ENCODE peak calls at places on chromosomes 4 and X, in four cellular contexts. One of them, this sample, is unnamed.

GRCh38 chr4:128711361-128711760 is 98.1 kb upstream of the JADE1 start:
- DNase-seq in stomach: no peak
- DNase-seq in K562: no peak
- DNase-seq in spleen: no peak
- DNase-seq in this sample: no peak

GRCh38 chr4:71184195-71184781 is 154.5 kb upstream of the SLC4A4 start:
- DNase-seq in stomach: peak; percentile 65
- DNase-seq in K562: peak; percentile 36
- DNase-seq in spleen: no peak
- DNase-seq in this sample: no peak

GRCh38 chrX:13659057-13659456 is 6.1 kb downstream of the TCEANC start:
- DNase-seq in stomach: no peak
- DNase-seq in K562: no peak
- DNase-seq in spleen: no peak
- DNase-seq in this sample: no peak

GRCh38 chrX:136907626-136908025 is 27.1 kb upstream of the RBMX start:
- DNase-seq in stomach: no peak
- DNase-seq in K562: no peak
- DNase-seq in spleen: no peak
- DNase-seq in this sample: no peak

GRCh38 chr4:48602763-48603162 is 112.7 kb downstream of the ZAR1 start:
- DNase-seq in stomach: no peak
- DNase-seq in K562: no peak
- DNase-seq in spleen: no peak
- DNase-seq in this sample: no peak

GRCh38 chrX:100363926-100364325 is 46.1 kb downstream of the PCDH19 start:
- DNase-seq in stomach: no peak
- DNase-seq in K562: no peak
- DNase-seq in spleen: no peak
- DNase-seq in this sample: no peak

GRCh38 chrX:17535229-17535628 is 160.2 kb downstream of the NHS start:
- DNase-seq in stomach: peak; percentile 28
- DNase-seq in K562: peak; percentile 43
- DNase-seq in spleen: no peak
- DNase-seq in this sample: no peak

GRCh38 chr4:24642941-24643628 is 58.7 kb upstream of the DHX15 start:
- DNase-seq in stomach: no peak
- DNase-seq in K562: no peak
- DNase-seq in spleen: no peak
- DNase-seq in this sample: peak; percentile 77

GRCh38 chrX:152817082-152817744 is 13.3 kb downstream of the CETN2 start:
- DNase-seq in stomach: no peak
- DNase-seq in K562: peak; percentile 55
- DNase-seq in spleen: no peak
- DNase-seq in this sample: no peak

GRCh38 chr4:38565271-38566199 is 98.5 kb upstream of the KLF3 start:
- DNase-seq in stomach: peak; percentile 47
- DNase-seq in K562: no peak
- DNase-seq in spleen: no peak
- DNase-seq in this sample: no peak

GRCh38 chr4:62003695-62004094 is 803.6 kb downstream of the ADGRL3 start:
- DNase-seq in stomach: no peak
- DNase-seq in K562: no peak
- DNase-seq in spleen: no peak
- DNase-seq in this sample: no peak

GRCh38 chr4:143763587-143763986 is 63.1 kb upstream of the FREM3 start:
- DNase-seq in stomach: no peak
- DNase-seq in K562: no peak
- DNase-seq in spleen: no peak
- DNase-seq in this sample: no peak

GRCh38 chr4:175998782-175999181 is 66.9 kb upstream of the WDR17 start:
- DNase-seq in stomach: no peak
- DNase-seq in K562: no peak
- DNase-seq in spleen: no peak
- DNase-seq in this sample: no peak

GRCh38 chr4:114729339-114729738 is 130.7 kb downstream of the UGT8 start:
- DNase-seq in stomach: no peak
- DNase-seq in K562: no peak
- DNase-seq in spleen: no peak
- DNase-seq in this sample: no peak

GRCh38 chrX:40281341-40282005 is 183.7 kb upstream of the BCOR start:
- DNase-seq in stomach: no peak
- DNase-seq in K562: no peak
- DNase-seq in spleen: peak; percentile 19
- DNase-seq in this sample: no peak

GRCh38 chr4:143667461-143667860 is 33.0 kb downstream of the FREM3 start:
- DNase-seq in stomach: peak; percentile 39
- DNase-seq in K562: no peak
- DNase-seq in spleen: no peak
- DNase-seq in this sample: no peak

GRCh38 chr4:40395908-40396806 is 61.0 kb downstream of the CHRNA9 start:
- DNase-seq in stomach: peak; percentile 94
- DNase-seq in K562: no peak
- DNase-seq in spleen: no peak
- DNase-seq in this sample: no peak

GRCh38 chr4:845836-846251 is 19.9 kb upstream of the CPLX1 start:
- DNase-seq in stomach: no peak
- DNase-seq in K562: no peak
- DNase-seq in spleen: peak; percentile 43
- DNase-seq in this sample: no peak
- H3K9me3 ChIP-seq in stomach: no peaks in the 10 kb centered on the region
- H3K9me3 ChIP-seq in K562: no peaks in the 10 kb centered on the region
- H3K9me3 ChIP-seq in spleen: peaks cover 13% of the 10 kb centered on the region
- H3K9me3 ChIP-seq in this sample: no peaks in the 10 kb centered on the region

GRCh38 chr4:87227704-87228560 is 7.5 kb upstream of the KLHL8 start:
- DNase-seq in stomach: no peak
- DNase-seq in K562: no peak
- DNase-seq in spleen: no peak
- DNase-seq in this sample: no peak
- TF ChIP-seq POLR2AphosphoS5 in stomach: no peak
- TF ChIP-seq POLR2AphosphoS5 in K562: no peak
- TF ChIP-seq POLR2AphosphoS5 in spleen: no peak
- TF ChIP-seq POLR2AphosphoS5 in this sample: no peak

DNA sequence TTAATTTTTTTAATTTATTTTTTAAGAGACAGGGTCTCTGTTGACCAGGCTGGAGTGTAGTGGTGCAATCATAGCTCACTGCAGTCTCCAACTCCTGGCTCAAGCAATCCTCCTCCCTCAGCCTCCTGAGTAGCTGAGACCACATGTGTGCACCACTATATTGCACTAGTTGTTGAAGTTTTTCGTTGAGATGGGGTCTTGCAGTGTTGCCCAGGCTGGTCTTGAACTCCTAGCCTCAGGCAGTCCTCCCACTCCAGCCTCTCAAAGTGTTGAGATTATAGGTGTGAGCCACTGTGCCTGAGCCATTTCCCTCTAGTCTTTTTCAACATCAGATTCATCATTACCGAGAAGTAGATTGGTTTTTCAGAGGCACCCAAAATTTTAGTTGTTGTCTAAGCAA is 165.7 kb downstream of the DCLK2 start:
- DNase-seq in stomach: no peak
- DNase-seq in K562: no peak
- DNase-seq in spleen: no peak
- DNase-seq in this sample: no peak
- H3K9me3 ChIP-seq in stomach: no peaks in the 10 kb centered on the region
- H3K9me3 ChIP-seq in K562: no peaks in the 10 kb centered on the region
- H3K9me3 ChIP-seq in spleen: no peaks in the 10 kb centered on the region
- H3K9me3 ChIP-seq in this sample: no peaks in the 10 kb centered on the region

GRCh38 chrX:118872102-118872566 is 48.5 kb downstream of the ZCCHC12 start:
- DNase-seq in stomach: peak; percentile 34
- DNase-seq in K562: no peak
- DNase-seq in spleen: no peak
- DNase-seq in this sample: no peak
- TF ChIP-seq POLR2AphosphoS5 in stomach: peak; percentile 7
- TF ChIP-seq POLR2AphosphoS5 in K562: no peak
- TF ChIP-seq POLR2AphosphoS5 in spleen: no peak
- TF ChIP-seq POLR2AphosphoS5 in this sample: no peak

This sample was measured in esophagus muscularis mucosa.